ENCODE peak calls at places on chromosomes 2 and 18, in six cellular contexts. V is stimulated activated CD4-positive, alpha-beta T cell treated with anti-CD3 and anti-CD28 coated beads, Interleukin-4, amount 100 ng/mL, for 48 hours; O is GM10248; L is type B pancreatic cell; U is fibroblast of lung; T is effector memory CD8-positive, alpha-beta T cell. K is an unnamed sample.

GRCh38 chr2:238895901-238896600 is 48.2 kb downstream of the TWIST2 start:
- DNase-seq in V (no peak), O (no peak), L (no peak), U (peak), T (no peak), K (peak)

GRCh38 chr2:16014802-16015201 is 74.5 kb downstream of the MYCN start:
- DNase-seq in V (no peak), O (no peak), L (no peak), U (no peak), T (no peak), K (no peak)

GRCh38 chr2:74181739-74182138 is 3.1 kb upstream of the MOB1A start:
- DNase-seq in V (no peak), O (peak), L (no peak), U (no peak), T (no peak), K (no peak)

GRCh38 chr2:31415421-31415820 is 879 bp upstream of the XDH start:
- DNase-seq in V (no peak), O (no peak), L (no peak), U (no peak), T (no peak), K (no peak)

GRCh38 chr2:17573085-17573805 is 32.7 kb downstream of the VSNL1 start:
- DNase-seq in V (no peak), O (no peak), L (no peak), U (peak), T (no peak), K (no peak)

GRCh38 chr2:118989481-118989880 is 47.5 kb downstream of the MARCO start:
- DNase-seq in V (no peak), O (no peak), L (peak), U (no peak), T (no peak), K (peak)

GRCh38 chr18:79598046-79598884 is 81.3 kb upstream of the CTDP1 start:
- DNase-seq in V (no peak), O (no peak), L (no peak), U (no peak), T (no peak), K (no peak)

GRCh38 chr2:10316336-10316735 is 13.6 kb downstream of the HPCAL1 start:
- DNase-seq in V (no peak), O (no peak), L (no peak), U (no peak), T (no peak), K (no peak)

GRCh38 chr2:194383404-194383803 is 1273.6 kb upstream of the SLC39A10 start:
- DNase-seq in V (no peak), O (no peak), L (no peak), U (peak), T (no peak), K (no peak)

GRCh38 chr2:60319031-60319547 is 234.4 kb downstream of the BCL11A start:
- DNase-seq in V (no peak), O (no peak), L (no peak), U (no peak), T (no peak), K (peak)

GRCh38 chr2:38601463-38602135 is 1.1 kb downstream of the HNRNPLL start:
- DNase-seq in V (no peak), O (no peak), L (no peak), U (peak), T (no peak), K (no peak)

GRCh38 chr18:41043876-41044275 is 911.2 kb upstream of the PIK3C3 start:
- DNase-seq in V (no peak), O (no peak), L (no peak), U (no peak), T (no peak), K (no peak)

GRCh38 chr2:109279243-109279860 is 150.3 kb downstream of the SH3RF3 start:
- DNase-seq in V (no peak), O (no peak), L (no peak), U (peak), T (no peak), K (no peak)

GRCh38 chr2:112121682-112122254 is 16.4 kb upstream of the FBLN7 start:
- DNase-seq in V (peak), O (no peak), L (no peak), U (peak), T (peak), K (no peak)

GRCh38 chr2:117958186-117958585 is 55.7 kb downstream of the CCDC93 start:
- DNase-seq in V (no peak), O (no peak), L (no peak), U (peak), T (no peak), K (no peak)